ENCODE peak calls at places on chromosomes 7 and 10, in nine cellular contexts. H is BE2C, I is A673, Q is epithelial cell of esophagus, C is heart right ventricle, F is fibroblast of the aortic adventitia, S is cardiac fibroblast, B is AG10803, W is ovary. E is an unnamed sample.

GRCh38 chr7:142482899-142483658 is 225.2 kb upstream of the PRSS58 start:
- DNase-seq in H (peak; percentile 34), I (peak; percentile 50), Q (peak; percentile 63), C (no peak), F (peak; percentile 60), S (peak; percentile 58), B (peak; percentile 51), W (no peak), E (peak; percentile 41)

GRCh38 chr7:43377196-43377935 is 205.5 kb upstream of the STK17A start:
- DNase-seq in H (no peak), I (no peak), Q (no peak), C (no peak), F (peak; percentile 4), S (peak; percentile 10), B (peak; percentile 12), W (no peak), E (no peak)

GRCh38 chr10:126904493-126904806 is 778 bp upstream of the DOCK1 start:
- DNase-seq in H (no peak), I (no peak), Q (no peak), C (no peak), F (no peak), S (no peak), B (no peak), W (no peak), E (peak; percentile 32)

GRCh38 chr7:490461-491291 is 29.0 kb downstream of the PDGFA start:
- DNase-seq in H (no peak), I (no peak), Q (peak; percentile 74), C (peak; percentile 7), F (no peak), S (no peak), B (no peak), W (no peak), E (no peak)

GRCh38 chr10:113528876-113529275 is 24.0 kb upstream of the HABP2 start:
- DNase-seq in H (no peak), I (no peak), Q (no peak), C (no peak), F (no peak), S (no peak), B (no peak), W (no peak), E (no peak)

GRCh38 chr10:17059197-17059688 is 70.4 kb downstream of the CUBN start:
- DNase-seq in H (no peak), I (peak; percentile 56), Q (no peak), C (no peak), F (peak; percentile 97), S (peak; percentile 86), B (peak; percentile 96), W (no peak), E (peak; percentile 92)

GRCh38 chr7:97149843-97150242 is 32.3 kb downstream of the SDHAF3 start:
- DNase-seq in H (no peak), I (no peak), Q (no peak), C (no peak), F (peak; percentile 32), S (no peak), B (peak; percentile 37), W (no peak), E (peak; percentile 17)

GRCh38 chr7:109901916-109902315 is 1189.0 kb upstream of the LRRN3 start:
- DNase-seq in H (no peak), I (no peak), Q (peak; percentile 3), C (no peak), F (peak; percentile 24), S (no peak), B (peak; percentile 5), W (no peak), E (peak; percentile 46)

GRCh38 chr10:3825862-3826351 is 40.9 kb upstream of the KLF6 start:
- DNase-seq in H (no peak), I (no peak), Q (no peak), C (no peak), F (no peak), S (peak; percentile 78), B (no peak), W (no peak), E (no peak)

GRCh38 chr10:101939273-101939635 is 95.7 kb upstream of the KCNIP2 start:
- DNase-seq in H (no peak), I (no peak), Q (peak; percentile 93), C (no peak), F (peak; percentile 95), S (peak; percentile 85), B (peak; percentile 90), W (no peak), E (peak; percentile 93)

GRCh38 chr10:73744690-73744994 is 470 bp downstream of the SEC24C start:
- DNase-seq in H (peak; percentile 59), I (peak; percentile 78), Q (peak; percentile 66), C (no peak), F (peak; percentile 62), S (peak; percentile 70), B (peak; percentile 54), W (no peak), E (peak; percentile 64)

GRCh38 chr7:23462846-23463245 is 7.4 kb downstream of the IGF2BP3 start:
- DNase-seq in H (no peak), I (peak; percentile 66), Q (peak; percentile 49), C (no peak), F (peak; percentile 75), S (peak; percentile 72), B (peak; percentile 44), W (no peak), E (peak; percentile 64)

GRCh38 chr10:112362833-112363232 is 11.1 kb upstream of the ACSL5 start:
- DNase-seq in H (no peak), I (no peak), Q (no peak), C (peak; percentile 60), F (peak; percentile 52), S (peak; percentile 51), B (peak; percentile 44), W (peak; percentile 73), E (peak; percentile 33)

GRCh38 chr7:71131256-71131752 is 640 bp upstream of the GALNT17 start:
- DNase-seq in H (peak; percentile 50), I (no peak), Q (no peak), C (peak; percentile 56), F (no peak), S (no peak), B (no peak), W (peak; percentile 85), E (peak; percentile 44)

GRCh38 chr7:132942721-132943120 is 139.2 kb downstream of the CHCHD3 start:
- DNase-seq in H (no peak), I (no peak), Q (no peak), C (no peak), F (no peak), S (no peak), B (no peak), W (no peak), E (no peak)

GRCh38 chr10:132631348-132631735 is 93.8 kb downstream of the INPP5A start:
- DNase-seq in H (no peak), I (no peak), Q (peak; percentile 14), C (peak; percentile 77), F (peak; percentile 78), S (peak; percentile 75), B (peak; percentile 59), W (peak; percentile 87), E (peak; percentile 30)

GRCh38 chr7:74544706-74545469 is 91.2 kb downstream of the GTF2IRD1 start:
- DNase-seq in H (peak; percentile 48), I (peak; percentile 52), Q (peak; percentile 46), C (no peak), F (peak; percentile 33), S (peak; percentile 72), B (peak; percentile 18), W (no peak), E (peak; percentile 36)

GRCh38 chr10:109957092-109957797 is 33.9 kb upstream of the XPNPEP1 start:
- DNase-seq in H (no peak), I (no peak), Q (no peak), C (no peak), F (no peak), S (no peak), B (no peak), W (no peak), E (no peak)

GRCh38 chr10:104639595-104640338 is 1.3 kb upstream of the SORCS3 start:
- DNase-seq in H (no peak), I (no peak), Q (peak; percentile 3), C (no peak), F (peak; percentile 9), S (no peak), B (no peak), W (no peak), E (no peak)

GRCh38 chr10:110350812-110351211 is 46.1 kb upstream of the SMNDC1 start:
- DNase-seq in H (no peak), I (no peak), Q (no peak), C (no peak), F (no peak), S (no peak), B (no peak), W (no peak), E (peak; percentile 90)

DNA sequence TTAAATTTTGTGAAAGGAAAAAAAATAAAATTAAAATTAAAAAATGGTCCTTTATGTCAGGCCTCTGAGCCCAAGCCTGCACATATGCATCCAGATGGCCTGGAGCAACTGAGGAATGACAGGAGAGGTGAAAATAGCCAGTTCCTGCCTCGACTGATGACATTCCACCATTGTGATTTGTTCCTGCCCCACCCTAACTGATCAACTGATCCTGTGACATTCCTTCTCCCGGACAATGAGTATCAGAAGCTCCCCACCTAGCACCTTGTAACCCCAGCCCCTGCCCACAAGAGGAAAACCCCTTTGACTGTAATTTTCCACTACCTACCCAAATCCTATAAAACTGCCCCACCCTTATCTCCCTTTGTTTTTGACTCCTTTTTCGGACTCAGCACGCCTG is 972.2 kb upstream of the GHITM start:
- DNase-seq in H (no peak), I (no peak), Q (no peak), C (no peak), F (no peak), S (no peak), B (no peak), W (no peak), E (no peak)
- H3K4me3 ChIP-seq in H (no peak overlapping the region), I (no peak overlapping the region), Q (no peak overlapping the region), C (no peak overlapping the region), F (no peak overlapping the region), S (no peak overlapping the region), B (no peak overlapping the region), W (no peak overlapping the region), E (no peak overlapping the region)

GRCh38 chr10:122190553-122190952 is 80.5 kb upstream of the BTBD16 start:
- DNase-seq in H (peak; percentile 50), I (no peak), Q (no peak), C (no peak), F (no peak), S (no peak), B (peak; percentile 54), W (no peak), E (no peak)
- H3K4me3 ChIP-seq in H (no peak overlapping the region), I (no peak overlapping the region), Q (no peak overlapping the region), C (no peak overlapping the region), F (no peak overlapping the region), S (no peak overlapping the region), B (no peak overlapping the region), W (no peak overlapping the region), E (no peak overlapping the region)

DNA sequence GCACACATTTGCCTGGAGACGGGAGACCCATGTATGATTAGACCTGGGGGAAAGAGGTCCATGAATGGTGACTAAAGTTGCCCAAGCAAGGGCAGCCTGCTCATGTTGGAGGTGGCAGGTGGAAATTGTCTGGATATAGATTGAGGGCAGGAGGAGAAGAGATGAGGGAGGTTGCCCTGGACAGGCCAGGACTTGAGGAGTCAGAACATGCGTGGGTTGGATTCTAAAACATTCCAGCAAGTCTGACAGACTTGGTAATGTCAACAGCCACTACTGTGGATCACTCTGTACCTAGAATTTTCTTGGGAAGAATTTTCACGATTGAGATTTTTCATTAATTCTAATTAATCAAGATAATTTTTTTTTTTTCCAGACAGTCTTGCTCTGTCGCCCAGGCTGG is 19.1 kb upstream of the SVOPL start:
- DNase-seq in H (no peak), I (no peak), Q (peak; percentile 87), C (no peak), F (no peak), S (no peak), B (no peak), W (no peak), E (no peak)
- H3K4me3 ChIP-seq in H (no peak overlapping the region), I (no peak overlapping the region), Q (no peak overlapping the region), C (no peak overlapping the region), F (no peak overlapping the region), S (no peak overlapping the region), B (no peak overlapping the region), W (no peak overlapping the region), E (no peak overlapping the region)

GRCh38 chr7:128827971-128828711 is 2.1 kb upstream of the FLNC start:
- DNase-seq in H (no peak), I (no peak), Q (peak; percentile 28), C (peak; percentile 62), F (peak; percentile 89), S (peak; percentile 77), B (peak; percentile 75), W (no peak), E (peak; percentile 67)
- H3K4me3 ChIP-seq in H (no peak overlapping the region), I (no peak overlapping the region), Q (no peak overlapping the region), C (no peak overlapping the region), F (peak overlapping the region; percentile 17), S (no peak overlapping the region), B (no peak overlapping the region), W (no peak overlapping the region), E (no peak overlapping the region)

E was measured in fibroblast of lung.